ENCODE peak calls at places on chromosomes 6 and 20, in four cellular contexts. K is ovary; P is germinal center; Y is stimulated activated CD4-positive, alpha-beta T cell treated with anti-CD3 and anti-CD28 coated beads, Interleukin-1b, Interleukin-23, amount 100 ng/mL, for 1 hour. Q is an unnamed sample.

GRCh38 chr6:20188630-20189075 is 23.6 kb downstream of the MBOAT1 start:
- DNase-seq in Y (no peak), K (no peak), P (no peak), Q (no peak)

GRCh38 chr20:53839423-53840176 is 230.8 kb downstream of the BCAS1 start:
- DNase-seq in P (peak), K (no peak), Y (no peak), Q (no peak)

GRCh38 chr6:155493694-155494143 is 38.1 kb upstream of the NOX3 start:
- DNase-seq in P (peak), Y (no peak), K (no peak), Q (no peak)

GRCh38 chr6:151209071-151209831 is 30.5 kb upstream of the AKAP12 start:
- DNase-seq in Y (no peak), P (no peak), K (no peak), Q (no peak)

GRCh38 chr6:101402618-101403002 is 9.1 kb downstream of the GRIK2 start:
- DNase-seq in Y (no peak), P (no peak), K (no peak), Q (no peak)

GRCh38 chr6:164078551-164079274 is 664.2 kb downstream of the QKI start:
- DNase-seq in Y (no peak), K (no peak), P (no peak), Q (no peak)

GRCh38 chr6:18507018-18507415 is 119.9 kb downstream of the RNF144B start:
- DNase-seq in P (no peak), K (no peak), Y (no peak), Q (no peak)

GRCh38 chr6:138527376-138528092 is 28.2 kb upstream of the NHSL1 start:
- DNase-seq in Y (no peak), K (no peak), P (no peak), Q (no peak)

GRCh38 chr6:18493421-18493891 is 106.3 kb downstream of the RNF144B start:
- DNase-seq in P (no peak), K (no peak), Y (no peak), Q (no peak)

GRCh38 chr20:46057856-46058655 is 29.0 kb downstream of the SLC12A5 start:
- DNase-seq in Y (no peak), K (peak), P (peak), Q (no peak)

GRCh38 chr6:13873288-13874190 is 51.2 kb upstream of the RNF182 start:
- DNase-seq in P (peak), Y (peak), K (peak), Q (no peak)

GRCh38 chr6:98946877-98947410 is 802 bp downstream of the FBXL4 start:
- DNase-seq in K (peak), Y (no peak), P (peak), Q (no peak)

GRCh38 chr6:142902636-142903053 is 42.3 kb downstream of the HIVEP2 start:
- DNase-seq in P (no peak), Y (no peak), K (peak), Q (no peak)

GRCh38 chr6:158897236-158897635 is 78.1 kb upstream of the EZR start:
- DNase-seq in P (no peak), K (no peak), Y (no peak), Q (no peak)

GRCh38 chr20:54525906-54526596 is 50.7 kb downstream of the DOK5 start:
- DNase-seq in Y (no peak), P (no peak), K (no peak), Q (no peak)

GRCh38 chr6:137949686-137950390 is 82.8 kb downstream of the TNFAIP3 start:
- DNase-seq in Y (no peak), K (no peak), P (peak), Q (no peak)

GRCh38 chr6:107657755-107658461 is 166.2 kb downstream of the SCML4 start:
- DNase-seq in P (peak), K (no peak), Y (no peak), Q (peak)

GRCh38 chr6:33174784-33175183 is 17.5 kb downstream of the COL11A2 start:
- DNase-seq in K (no peak), Y (no peak), P (no peak), Q (no peak)

GRCh38 chr6:43127180-43127579 is 43.9 kb upstream of the SRF start:
- DNase-seq in P (no peak), K (no peak), Y (no peak), Q (no peak)

GRCh38 chr6:3501826-3502505 is 45.1 kb upstream of the SLC22A23 start:
- DNase-seq in K (no peak), P (no peak), Y (no peak), Q (no peak)

GRCh38 chr6:4441981-4442434 is 306.6 kb upstream of the ECI2 start:
- DNase-seq in Y (no peak), P (no peak), K (no peak), Q (no peak)

GRCh38 chr6:40796280-40797223 is 209.4 kb upstream of the LRFN2 start:
- DNase-seq in Y (no peak), K (no peak), P (no peak), Q (no peak)

GRCh38 chr6:78583079-78583478 is 284.3 kb upstream of the IRAK1BP1 start:
- DNase-seq in P (no peak), Y (no peak), K (no peak), Q (no peak)

GRCh38 chr20:3681931-3682820 is at the start of gene ADAM33:
- DNase-seq in K (peak), P (no peak), Y (no peak), Q (no peak)

GRCh38 chr20:5095454-5095853 is 24.3 kb downstream of the PCNA start:
- DNase-seq in K (no peak), P (no peak), Y (no peak), Q (no peak)

GRCh38 chr20:43786885-43787284 is 60.1 kb upstream of the GTSF1L start:
- DNase-seq in P (no peak), K (no peak), Y (no peak), Q (no peak)

GRCh38 chr20:663315-664090 is 10.5 kb upstream of the SRXN1 start:
- DNase-seq in Y (no peak), K (no peak), P (no peak), Q (no peak)

Q was measured in esophagus squamous epithelium.